ENCODE peak calls at places on chromosomes 2 and 18, in nine cellular contexts. Z, E, H, L, C, V, M, S and X are unnamed samples.

GRCh38 chr2:53286336-53286735 is 481.3 kb upstream of the CHAC2 start:
- DNase-seq in Z (no peak), E (no peak), H (no peak), L (no peak), C (no peak), V (no peak), M (no peak), S (no peak), X (no peak)

GRCh38 chr18:27413495-27414401 is 228.6 kb upstream of the CHST9 start:
- DNase-seq in Z (no peak), E (peak), H (peak), L (no peak), C (no peak), V (no peak), M (no peak), S (no peak), X (no peak)

GRCh38 chr2:3386448-3386958 is 7.0 kb downstream of the TRAPPC12 start:
- DNase-seq in Z (no peak), E (peak), H (no peak), L (no peak), C (no peak), V (no peak), M (no peak), S (no peak), X (no peak)

GRCh38 chr2:234430892-234431291 is 66.0 kb downstream of the ARL4C start:
- DNase-seq in Z (no peak), E (no peak), H (no peak), L (no peak), C (no peak), V (no peak), M (no peak), S (no peak), X (no peak)

GRCh38 chr2:47388888-47389287 is 14.1 kb upstream of the MSH2 start:
- DNase-seq in Z (no peak), E (no peak), H (no peak), L (no peak), C (no peak), V (no peak), M (no peak), S (no peak), X (no peak)

GRCh38 chr2:189276277-189276676 is 96.7 kb upstream of the COL5A2 start:
- DNase-seq in Z (no peak), E (peak), H (no peak), L (no peak), C (no peak), V (no peak), M (no peak), S (no peak), X (no peak)

GRCh38 chr2:137980459-137980858 is 16.2 kb downstream of the HNMT start:
- DNase-seq in Z (no peak), E (peak), H (no peak), L (no peak), C (no peak), V (no peak), M (no peak), S (no peak), X (no peak)

GRCh38 chr2:2743164-2743571 is 412.1 kb upstream of the MYT1L start:
- DNase-seq in Z (no peak), E (peak), H (peak), L (no peak), C (peak), V (no peak), M (no peak), S (no peak), X (no peak)

DNA sequence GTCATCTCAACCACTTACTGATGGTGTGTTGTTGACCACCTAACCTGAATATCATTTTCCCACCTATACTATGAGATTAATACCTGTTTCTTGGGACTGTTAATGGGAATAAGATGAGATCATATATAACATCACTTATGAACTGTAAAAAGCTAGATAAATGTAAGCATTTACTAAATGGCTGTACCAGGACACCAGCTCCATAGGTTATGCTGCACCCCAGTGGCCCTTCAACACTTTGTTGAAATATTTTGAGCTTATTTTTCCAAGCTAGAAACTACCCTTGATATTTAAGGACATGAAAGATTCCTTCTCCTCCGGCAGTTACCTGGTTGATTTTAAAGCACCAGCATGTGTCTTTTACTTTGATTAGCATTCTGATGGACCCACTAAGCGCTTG is 138.0 kb upstream of the CDCA7 start:
- DNase-seq in Z (no peak), E (peak), H (no peak), L (no peak), C (no peak), V (no peak), M (no peak), S (no peak), X (no peak)
- TF ChIP-seq CTCF in Z (no peak), E (peak), H (no peak), L (no peak), C (no peak), V (no peak), M (no peak), S (no peak), X (no peak)

DNA sequence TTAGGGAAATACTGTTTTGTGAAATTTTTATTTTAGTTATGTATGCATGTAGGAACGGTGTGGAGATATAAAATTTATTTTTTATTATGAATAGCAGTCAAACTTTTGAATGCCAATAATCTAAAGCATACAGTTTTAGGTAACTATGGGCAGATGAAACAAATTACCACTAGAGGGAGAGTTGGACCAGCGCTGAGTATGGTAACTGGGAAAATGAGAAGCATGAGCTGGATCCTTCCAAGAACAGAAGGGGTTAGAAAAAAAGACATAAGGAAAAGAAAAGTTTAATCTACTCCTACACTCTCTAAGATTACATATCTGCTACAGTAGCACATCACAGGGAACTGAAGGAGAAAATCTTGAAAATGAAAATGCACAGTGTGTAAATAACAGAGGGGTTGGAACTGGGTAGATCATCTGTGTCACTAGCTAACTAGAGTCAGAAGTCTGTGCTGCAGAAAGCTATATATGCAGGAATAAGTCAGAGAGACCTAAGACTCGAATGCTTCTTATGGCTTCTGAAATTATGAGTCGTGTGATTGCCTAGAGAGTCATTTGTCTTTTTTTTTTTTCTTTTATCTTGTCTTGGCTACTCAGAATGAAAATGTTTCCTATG is 15.6 kb downstream of the REG3G start:
- DNase-seq in Z (peak), E (no peak), H (no peak), L (no peak), C (no peak), V (no peak), M (no peak), S (no peak), X (no peak)
- TF ChIP-seq CTCF in Z (peak), E (peak), H (peak), L (no peak), C (no peak), V (peak), M (no peak), S (peak), X (peak)

GRCh38 chr2:83582589-83582988 is 876.5 kb downstream of the SUCLG1 start:
- DNase-seq in Z (no peak), E (no peak), H (no peak), L (no peak), C (no peak), V (no peak), M (no peak), S (no peak), X (no peak)
- TF ChIP-seq CTCF in Z (no peak), E (no peak), H (no peak), L (no peak), C (no peak), V (no peak), M (no peak), S (no peak), X (no peak)

DNA sequence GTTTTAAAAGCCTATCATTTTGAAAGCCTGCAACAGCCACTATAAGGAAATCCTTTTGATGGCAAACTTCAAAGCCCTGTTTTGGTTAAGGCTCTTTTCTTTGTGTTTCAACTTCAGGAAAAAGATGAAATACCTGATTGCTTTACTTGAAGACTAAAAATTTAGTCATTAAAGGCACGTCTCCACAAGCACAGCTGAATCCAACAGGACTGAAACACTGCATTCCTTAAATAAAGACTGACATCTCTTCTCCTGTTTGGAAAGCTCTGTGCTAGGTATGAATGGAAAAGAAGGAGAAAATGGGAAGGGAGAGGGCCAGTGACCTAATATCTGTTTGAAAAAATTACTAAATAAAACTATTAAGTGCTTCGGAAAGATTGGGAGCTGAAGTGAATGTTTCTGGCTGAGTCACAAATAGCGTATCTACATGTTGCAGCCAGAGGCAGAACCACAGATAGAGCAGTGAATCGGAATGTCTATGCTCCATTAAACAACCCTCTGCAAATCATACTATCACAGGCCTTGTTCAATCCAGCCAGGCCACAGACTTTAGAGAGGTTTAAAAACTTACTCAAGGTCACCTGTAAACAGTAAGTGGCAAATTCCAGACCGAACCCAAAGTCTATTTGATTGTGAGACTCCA is 21.1 kb upstream of the RALBP1 start:
- DNase-seq in Z (no peak), E (peak), H (no peak), L (no peak), C (no peak), V (no peak), M (no peak), S (no peak), X (no peak)
- TF ChIP-seq CTCF in Z (no peak), E (no peak), H (no peak), L (no peak), C (no peak), V (no peak), M (no peak), S (no peak), X (no peak)

GRCh38 chr2:112959109-112959591 is 18.7 kb upstream of the IL36G start:
- DNase-seq in Z (peak), E (no peak), H (no peak), L (no peak), C (no peak), V (no peak), M (no peak), S (no peak), X (peak)
- TF ChIP-seq CTCF in Z (no peak), E (no peak), H (peak), L (no peak), C (no peak), V (no peak), M (peak), S (no peak), X (no peak)

DNA sequence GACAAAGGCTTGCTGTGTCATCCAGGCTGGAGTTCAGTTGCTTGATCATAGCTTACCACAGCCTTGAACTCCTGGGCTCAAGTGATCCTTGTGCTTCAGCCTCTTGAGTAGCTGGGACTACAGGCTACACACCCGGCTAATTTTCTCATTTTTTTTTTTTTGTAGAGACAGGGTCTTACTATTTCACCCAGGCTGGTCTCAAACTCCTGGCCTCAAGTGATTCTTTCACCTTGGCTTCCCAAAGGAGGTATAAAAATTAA is 178.0 kb downstream of the MTCL1 start:
- DNase-seq in Z (no peak), E (no peak), H (no peak), L (no peak), C (no peak), V (no peak), M (no peak), S (no peak), X (no peak)
- TF ChIP-seq CTCF in Z (no peak), E (no peak), H (no peak), L (no peak), C (no peak), V (no peak), M (no peak), S (no peak), X (no peak)

GRCh38 chr18:11761553-11761952 is 72.5 kb downstream of the GNAL start:
- DNase-seq in Z (peak), E (peak), H (no peak), L (no peak), C (no peak), V (no peak), M (no peak), S (peak), X (no peak)
- TF ChIP-seq CTCF in Z (peak), E (peak), H (no peak), L (no peak), C (no peak), V (no peak), M (no peak), S (peak), X (no peak)

GRCh38 chr18:12689256-12689655 is 13.3 kb downstream of the CEP76 start:
- DNase-seq in Z (no peak), E (no peak), H (no peak), L (no peak), C (no peak), V (no peak), M (no peak), S (no peak), X (no peak)

GRCh38 chr18:12691021-12691420 is 11.5 kb downstream of the CEP76 start:
- DNase-seq in Z (no peak), E (no peak), H (no peak), L (no peak), C (no peak), V (no peak), M (no peak), S (no peak), X (no peak)

GRCh38 chr18:12686100-12686499 is 16.4 kb downstream of the CEP76 start:
- DNase-seq in Z (peak), E (peak), H (no peak), L (no peak), C (no peak), V (no peak), M (no peak), S (peak), X (no peak)
- TF ChIP-seq CTCF in Z (peak), E (peak), H (no peak), L (no peak), C (no peak), V (no peak), M (no peak), S (no peak), X (peak)